ENCODE peak calls at places on chromosome 20, in five cellular contexts. One of them, this sample, is unnamed.

GRCh38 chr20:63027425-63028389 is 20.9 kb upstream of the BHLHE23 start:
- DNase-seq in mammary epithelial cell: no peak
- DNase-seq in bronchial epithelial cell: no peak
- DNase-seq in lung: no peak
- DNase-seq in choroid plexus epithelial cell: no peak
- DNase-seq in this sample: no peak

GRCh38 chr20:20492521-20493334 is 124.8 kb downstream of the INSM1 start:
- DNase-seq in mammary epithelial cell: no peak
- DNase-seq in bronchial epithelial cell: no peak
- DNase-seq in lung: no peak
- DNase-seq in choroid plexus epithelial cell: peak
- DNase-seq in this sample: no peak

GRCh38 chr20:23155141-23155590 is 69.0 kb upstream of the CD93 start:
- DNase-seq in mammary epithelial cell: no peak
- DNase-seq in bronchial epithelial cell: peak
- DNase-seq in lung: no peak
- DNase-seq in choroid plexus epithelial cell: no peak
- DNase-seq in this sample: no peak

GRCh38 chr20:48098866-48099265 is 313.6 kb upstream of the SULF2 start:
- DNase-seq in mammary epithelial cell: no peak
- DNase-seq in bronchial epithelial cell: peak
- DNase-seq in lung: no peak
- DNase-seq in choroid plexus epithelial cell: peak
- DNase-seq in this sample: peak

GRCh38 chr20:12928755-12929401 is 79.9 kb upstream of the SPTLC3 start:
- DNase-seq in mammary epithelial cell: peak
- DNase-seq in bronchial epithelial cell: peak
- DNase-seq in lung: no peak
- DNase-seq in choroid plexus epithelial cell: peak
- DNase-seq in this sample: peak

GRCh38 chr20:40502431-40502992 is 186.5 kb downstream of the MAFB start:
- DNase-seq in mammary epithelial cell: no peak
- DNase-seq in bronchial epithelial cell: no peak
- DNase-seq in lung: no peak
- DNase-seq in choroid plexus epithelial cell: no peak
- DNase-seq in this sample: no peak

GRCh38 chr20:46158476-46158987 is 40.4 kb downstream of the CD40 start:
- DNase-seq in mammary epithelial cell: no peak
- DNase-seq in bronchial epithelial cell: no peak
- DNase-seq in lung: no peak
- DNase-seq in choroid plexus epithelial cell: no peak
- DNase-seq in this sample: no peak

GRCh38 chr20:35695978-35696377 is 3.2 kb downstream of the NFS1 start:
- DNase-seq in mammary epithelial cell: no peak
- DNase-seq in bronchial epithelial cell: no peak
- DNase-seq in lung: no peak
- DNase-seq in choroid plexus epithelial cell: no peak
- DNase-seq in this sample: no peak

GRCh38 chr20:47360489-47361267 is 4.2 kb upstream of the ZMYND8 start:
- DNase-seq in mammary epithelial cell: peak
- DNase-seq in bronchial epithelial cell: peak
- DNase-seq in lung: peak
- DNase-seq in choroid plexus epithelial cell: peak
- DNase-seq in this sample: peak

GRCh38 chr20:37980383-37980782 is 52.9 kb downstream of the TTI1 start:
- DNase-seq in mammary epithelial cell: no peak
- DNase-seq in bronchial epithelial cell: no peak
- DNase-seq in lung: no peak
- DNase-seq in choroid plexus epithelial cell: no peak
- DNase-seq in this sample: no peak

GRCh38 chr20:13995841-13996240 is 525 bp downstream of the MACROD2 start:
- DNase-seq in mammary epithelial cell: peak
- DNase-seq in bronchial epithelial cell: no peak
- DNase-seq in lung: peak
- DNase-seq in choroid plexus epithelial cell: no peak
- DNase-seq in this sample: no peak

GRCh38 chr20:63860325-63861051 is 810 bp upstream of the ABHD16B start:
- DNase-seq in mammary epithelial cell: no peak
- DNase-seq in bronchial epithelial cell: no peak
- DNase-seq in lung: no peak
- DNase-seq in choroid plexus epithelial cell: no peak
- DNase-seq in this sample: no peak

GRCh38 chr20:56440346-56441007 is 27.9 kb upstream of the RTF2 start:
- DNase-seq in mammary epithelial cell: no peak
- DNase-seq in bronchial epithelial cell: no peak
- DNase-seq in lung: no peak
- DNase-seq in choroid plexus epithelial cell: peak
- DNase-seq in this sample: no peak

GRCh38 chr20:62368629-62369507 is 1.8 kb upstream of the LAMA5 start:
- DNase-seq in mammary epithelial cell: peak
- DNase-seq in bronchial epithelial cell: peak
- DNase-seq in lung: peak
- DNase-seq in choroid plexus epithelial cell: no peak
- DNase-seq in this sample: peak

GRCh38 chr20:49568491-49569151 is 684 bp upstream of the PTGIS start:
- DNase-seq in mammary epithelial cell: no peak
- DNase-seq in bronchial epithelial cell: no peak
- DNase-seq in lung: no peak
- DNase-seq in choroid plexus epithelial cell: no peak
- DNase-seq in this sample: peak

GRCh38 chr20:63472159-63472811 is at the start of gene KCNQ2:
- DNase-seq in mammary epithelial cell: no peak
- DNase-seq in bronchial epithelial cell: no peak
- DNase-seq in lung: no peak
- DNase-seq in choroid plexus epithelial cell: no peak
- DNase-seq in this sample: no peak

GRCh38 chr20:13821876-13822275 is 37.0 kb downstream of the NDUFAF5 start:
- DNase-seq in mammary epithelial cell: peak
- DNase-seq in bronchial epithelial cell: peak
- DNase-seq in lung: peak
- DNase-seq in choroid plexus epithelial cell: peak
- DNase-seq in this sample: peak

GRCh38 chr20:36830791-36831691 is 44.9 kb upstream of the TLDC2 start:
- DNase-seq in mammary epithelial cell: no peak
- DNase-seq in bronchial epithelial cell: no peak
- DNase-seq in lung: peak
- DNase-seq in choroid plexus epithelial cell: peak
- DNase-seq in this sample: peak

GRCh38 chr20:33909331-33909921 is 84.3 kb upstream of the RALY start:
- DNase-seq in mammary epithelial cell: peak
- DNase-seq in bronchial epithelial cell: peak
- DNase-seq in lung: peak
- DNase-seq in choroid plexus epithelial cell: peak
- DNase-seq in this sample: peak

GRCh38 chr20:63894358-63895201 is at the start of gene DNAJC5:
- DNase-seq in mammary epithelial cell: peak
- DNase-seq in bronchial epithelial cell: peak
- DNase-seq in lung: peak
- DNase-seq in choroid plexus epithelial cell: peak
- DNase-seq in this sample: peak

GRCh38 chr20:18279231-18279630 is 9.1 kb upstream of the ZNF133 start:
- DNase-seq in mammary epithelial cell: peak
- DNase-seq in bronchial epithelial cell: peak
- DNase-seq in lung: no peak
- DNase-seq in choroid plexus epithelial cell: no peak
- DNase-seq in this sample: no peak

GRCh38 chr20:17887331-17888030 is 81.1 kb downstream of the SNX5 start:
- DNase-seq in mammary epithelial cell: no peak
- DNase-seq in bronchial epithelial cell: no peak
- DNase-seq in lung: no peak
- DNase-seq in choroid plexus epithelial cell: no peak
- DNase-seq in this sample: no peak

GRCh38 chr20:341682-342081 is 5.2 kb upstream of the NRSN2 start:
- DNase-seq in mammary epithelial cell: peak
- DNase-seq in bronchial epithelial cell: peak
- DNase-seq in lung: no peak
- DNase-seq in choroid plexus epithelial cell: peak
- DNase-seq in this sample: peak

GRCh38 chr20:62156592-62157386 is 13.2 kb downstream of the SS18L1 start:
- DNase-seq in mammary epithelial cell: no peak
- DNase-seq in bronchial epithelial cell: no peak
- DNase-seq in lung: peak
- DNase-seq in choroid plexus epithelial cell: peak
- DNase-seq in this sample: peak

GRCh38 chr20:24472426-24472825 is 3.0 kb downstream of the SYNDIG1 start:
- DNase-seq in mammary epithelial cell: no peak
- DNase-seq in bronchial epithelial cell: no peak
- DNase-seq in lung: no peak
- DNase-seq in choroid plexus epithelial cell: no peak
- DNase-seq in this sample: no peak

GRCh38 chr20:33668087-33668790 is 1.5 kb downstream of the ACTL10 start:
- DNase-seq in mammary epithelial cell: no peak
- DNase-seq in bronchial epithelial cell: no peak
- DNase-seq in lung: peak
- DNase-seq in choroid plexus epithelial cell: no peak
- DNase-seq in this sample: no peak

GRCh38 chr20:36881888-36882287 is 6.0 kb downstream of the TLDC2 start:
- DNase-seq in mammary epithelial cell: peak
- DNase-seq in bronchial epithelial cell: peak
- DNase-seq in lung: no peak
- DNase-seq in choroid plexus epithelial cell: no peak
- DNase-seq in this sample: no peak

GRCh38 chr20:41086402-41087324 is 50.7 kb upstream of the PLCG1 start:
- DNase-seq in mammary epithelial cell: peak
- DNase-seq in bronchial epithelial cell: no peak
- DNase-seq in lung: no peak
- DNase-seq in choroid plexus epithelial cell: peak
- DNase-seq in this sample: no peak

GRCh38 chr20:35001596-35002362 is 46.1 kb downstream of the MYH7B start:
- DNase-seq in mammary epithelial cell: no peak
- DNase-seq in bronchial epithelial cell: no peak
- DNase-seq in lung: no peak
- DNase-seq in choroid plexus epithelial cell: peak
- DNase-seq in this sample: no peak

GRCh38 chr20:17762243-17762872 is 62.6 kb downstream of the BANF2 start:
- DNase-seq in mammary epithelial cell: no peak
- DNase-seq in bronchial epithelial cell: no peak
- DNase-seq in lung: no peak
- DNase-seq in choroid plexus epithelial cell: no peak
- DNase-seq in this sample: no peak

GRCh38 chr20:21234816-21235215 is 68.3 kb upstream of the XRN2 start:
- DNase-seq in mammary epithelial cell: no peak
- DNase-seq in bronchial epithelial cell: no peak
- DNase-seq in lung: no peak
- DNase-seq in choroid plexus epithelial cell: no peak
- DNase-seq in this sample: no peak

GRCh38 chr20:34525709-34526416 is 9.6 kb downstream of the DYNLRB1 start:
- DNase-seq in mammary epithelial cell: peak
- DNase-seq in bronchial epithelial cell: peak
- DNase-seq in lung: peak
- DNase-seq in choroid plexus epithelial cell: peak
- DNase-seq in this sample: peak

GRCh38 chr20:31637660-31638059 is at the start of gene COX4I2:
- DNase-seq in mammary epithelial cell: no peak
- DNase-seq in bronchial epithelial cell: no peak
- DNase-seq in lung: no peak
- DNase-seq in choroid plexus epithelial cell: no peak
- DNase-seq in this sample: no peak
- H3K4me3 ChIP-seq in mammary epithelial cell: no peak
- H3K4me3 ChIP-seq in bronchial epithelial cell: no peak
- H3K4me3 ChIP-seq in lung: no peak
- H3K4me3 ChIP-seq in choroid plexus epithelial cell: no peak
- H3K4me3 ChIP-seq in this sample: no peak

GRCh38 chr20:44561876-44562275 is 20.5 kb upstream of the PKIG start:
- DNase-seq in mammary epithelial cell: no peak
- DNase-seq in bronchial epithelial cell: no peak
- DNase-seq in lung: no peak
- DNase-seq in choroid plexus epithelial cell: no peak
- DNase-seq in this sample: no peak

GRCh38 chr20:44560229-44560628 is 22.1 kb upstream of the PKIG start:
- DNase-seq in mammary epithelial cell: no peak
- DNase-seq in bronchial epithelial cell: no peak
- DNase-seq in lung: no peak
- DNase-seq in choroid plexus epithelial cell: no peak
- DNase-seq in this sample: no peak

DNA sequence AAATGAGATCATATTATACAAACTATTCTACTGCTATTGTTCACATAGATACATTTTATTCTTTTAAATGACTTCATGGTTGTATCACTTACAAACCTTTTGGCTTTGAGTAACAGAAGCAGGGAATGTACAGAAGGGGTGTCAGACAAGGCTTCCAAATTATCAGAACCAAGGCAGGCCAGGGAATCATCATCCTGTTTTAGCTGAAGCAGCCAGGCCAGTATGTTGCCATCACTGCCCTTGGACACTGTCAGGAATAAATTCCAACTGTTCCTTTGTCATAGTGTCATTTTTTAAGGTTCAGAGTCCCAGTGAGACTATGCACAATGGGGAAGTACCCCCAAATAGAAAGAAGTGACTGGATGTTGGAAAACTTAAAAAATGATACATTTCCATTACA is 23.1 kb upstream of the PKIG start:
- DNase-seq in mammary epithelial cell: no peak
- DNase-seq in bronchial epithelial cell: no peak
- DNase-seq in lung: no peak
- DNase-seq in choroid plexus epithelial cell: no peak
- DNase-seq in this sample: no peak
- TF ChIP-seq CTCF in mammary epithelial cell: no peak
- TF ChIP-seq CTCF in bronchial epithelial cell: no peak
- TF ChIP-seq CTCF in lung: no peak
- TF ChIP-seq CTCF in choroid plexus epithelial cell: no peak
- TF ChIP-seq CTCF in this sample: no peak

DNA sequence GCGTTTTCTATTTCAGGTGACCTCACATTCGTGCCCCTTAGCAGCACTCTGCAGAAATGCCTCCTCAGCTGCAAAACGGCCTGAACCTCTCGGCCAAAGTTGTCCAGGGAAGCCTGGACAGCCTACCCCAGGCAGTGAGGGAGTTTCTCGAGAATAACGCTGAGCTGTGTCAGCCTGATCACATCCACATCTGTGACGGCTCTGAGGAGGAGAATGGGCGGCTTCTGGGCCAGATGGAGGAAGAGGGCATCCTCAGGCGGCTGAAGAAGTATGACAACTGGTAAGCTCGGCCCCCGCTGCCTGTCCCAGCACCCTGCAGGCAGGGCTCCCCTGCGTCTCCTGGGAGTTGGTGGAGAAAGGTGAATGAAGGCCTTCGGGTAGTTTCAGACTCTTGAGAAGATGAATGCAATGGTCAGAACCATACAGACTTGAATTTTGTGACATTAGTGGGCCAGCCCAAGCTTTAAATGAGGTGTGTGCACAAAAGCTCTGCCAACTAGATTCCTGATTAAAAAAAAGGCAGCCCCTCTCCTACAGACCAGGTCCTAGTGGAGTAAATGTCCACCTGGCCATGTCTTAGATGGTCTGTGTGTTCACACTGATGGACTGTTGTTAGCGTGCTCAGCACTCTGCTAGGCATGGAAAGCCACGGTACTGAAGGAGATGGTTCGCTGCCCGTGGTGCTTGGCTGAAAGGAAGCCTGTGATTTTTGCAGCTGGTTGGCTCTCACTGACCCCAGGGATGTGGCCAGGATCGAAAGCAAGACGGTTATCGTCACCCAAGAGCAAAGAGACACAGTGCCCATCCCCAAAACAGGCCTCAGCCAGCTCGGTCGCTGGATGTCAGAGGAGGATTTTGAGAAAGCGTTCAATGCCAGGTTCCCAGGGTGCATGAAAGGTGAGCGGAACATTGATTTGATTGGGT is 708 bp downstream of the PCK1 start:
- DNase-seq in mammary epithelial cell: no peak
- DNase-seq in bronchial epithelial cell: no peak
- DNase-seq in lung: no peak
- DNase-seq in choroid plexus epithelial cell: no peak
- DNase-seq in this sample: no peak
- H3K4me3 ChIP-seq in mammary epithelial cell: no peak
- H3K4me3 ChIP-seq in bronchial epithelial cell: no peak
- H3K4me3 ChIP-seq in lung: no peak
- H3K4me3 ChIP-seq in choroid plexus epithelial cell: no peak
- H3K4me3 ChIP-seq in this sample: no peak

GRCh38 chr20:2995796-2996195 is 47.6 kb upstream of the GNRH2 start:
- DNase-seq in mammary epithelial cell: no peak
- DNase-seq in bronchial epithelial cell: no peak
- DNase-seq in lung: no peak
- DNase-seq in choroid plexus epithelial cell: no peak
- DNase-seq in this sample: no peak
- TF ChIP-seq CTCF in mammary epithelial cell: no peak
- TF ChIP-seq CTCF in bronchial epithelial cell: no peak
- TF ChIP-seq CTCF in lung: no peak
- TF ChIP-seq CTCF in choroid plexus epithelial cell: no peak
- TF ChIP-seq CTCF in this sample: no peak